ENCODE peak calls at places on chromosomes 6 and 20, in eight cellular contexts. B, M, N, Q, V, Z, P and L are unnamed samples.

GRCh38 chr6:155100087-155100486 is 105.0 kb downstream of the TIAM2 start:
- DNase-seq in P (peak; percentile 83), Z (no peak), B (no peak), N (peak; percentile 75), V (no peak), M (peak; percentile 57), Q (peak; percentile 67), L (no peak)

GRCh38 chr6:117494694-117495318 is 12.3 kb downstream of the DCBLD1 start:
- DNase-seq in V (no peak), M (no peak), Q (no peak), P (no peak), B (no peak), Z (no peak), N (no peak), L (no peak)

GRCh38 chr6:108118791-108119211 is 44.3 kb upstream of the OSTM1 start:
- DNase-seq in Z (no peak), Q (no peak), B (no peak), N (no peak), V (no peak), M (no peak), P (no peak), L (peak; percentile 34)

GRCh38 chr6:170152989-170153388 is 137.9 kb downstream of the DLL1 start:
- DNase-seq in M (no peak), P (peak; percentile 85), B (no peak), Q (peak; percentile 58), V (peak; percentile 57), Z (no peak), N (no peak), L (no peak)

GRCh38 chr6:164417537-164417936 is 891.9 kb downstream of the C6orf118 start:
- DNase-seq in Z (no peak), N (no peak), P (no peak), M (no peak), V (no peak), Q (no peak), B (no peak), L (no peak)

GRCh38 chr6:159125977-159126376 is 43.2 kb upstream of the FNDC1 start:
- DNase-seq in N (no peak), Z (no peak), B (no peak), V (no peak), P (no peak), M (peak; percentile 72), Q (peak; percentile 88), L (no peak)

GRCh38 chr20:50099121-50099520 is 13.8 kb downstream of the UBE2V1 start:
- DNase-seq in V (no peak), N (no peak), P (no peak), B (no peak), M (no peak), Z (no peak), Q (no peak), L (no peak)

GRCh38 chr20:40251284-40251932 is 437.6 kb downstream of the MAFB start:
- DNase-seq in M (no peak), Q (no peak), N (no peak), Z (no peak), V (no peak), B (no peak), P (no peak), L (peak; percentile 42)

GRCh38 chr6:158111987-158112386 is 56.1 kb downstream of the SERAC1 start:
- DNase-seq in B (no peak), N (no peak), Q (no peak), P (no peak), Z (no peak), M (no peak), V (no peak), L (no peak)

GRCh38 chr6:55919909-55920308 is 44.5 kb upstream of the BMP5 start:
- DNase-seq in V (no peak), N (no peak), Z (no peak), M (no peak), Q (no peak), P (no peak), B (no peak), L (no peak)

GRCh38 chr6:128932061-128932460 is 49.1 kb downstream of the LAMA2 start:
- DNase-seq in Z (no peak), V (no peak), N (no peak), P (no peak), B (no peak), M (no peak), Q (no peak), L (no peak)

GRCh38 chr6:124131259-124131658 is 327.6 kb downstream of the NKAIN2 start:
- DNase-seq in B (no peak), M (no peak), N (no peak), P (no peak), Q (no peak), Z (no peak), V (no peak), L (no peak)

GRCh38 chr6:160767647-160768019 is 65.6 kb downstream of the PLG start:
- DNase-seq in P (no peak), V (no peak), Q (no peak), B (no peak), Z (no peak), N (no peak), M (no peak), L (no peak)

GRCh38 chr6:31402324-31403282 is 792 bp upstream of the MICA start:
- DNase-seq in Z (no peak), P (peak; percentile 37), N (peak; percentile 76), V (no peak), Q (no peak), M (no peak), B (peak; percentile 72), L (no peak)

GRCh38 chr20:7967199-7967844 is 27.1 kb upstream of the HAO1 start:
- DNase-seq in N (no peak), P (no peak), M (no peak), Z (no peak), B (no peak), Q (no peak), V (no peak), L (no peak)

GRCh38 chr20:16918366-16918765 is 170.2 kb downstream of the OTOR start:
- DNase-seq in M (no peak), P (no peak), Q (no peak), V (no peak), B (no peak), N (no peak), Z (no peak), L (no peak)

GRCh38 chr6:23797041-23797440 is 329.0 kb upstream of the NRSN1 start:
- DNase-seq in N (no peak), M (no peak), P (no peak), Q (no peak), V (no peak), B (no peak), Z (no peak), L (no peak)

GRCh38 chr6:53686541-53686940 is 21.0 kb upstream of the KLHL31 start:
- DNase-seq in B (no peak), Q (peak; percentile 69), Z (no peak), N (no peak), P (no peak), V (no peak), M (peak; percentile 48), L (no peak)

GRCh38 chr6:145155873-145156782 is 579.2 kb downstream of the EPM2A start:
- DNase-seq in B (no peak), Q (no peak), V (no peak), Z (no peak), M (no peak), N (no peak), P (no peak), L (no peak)

GRCh38 chr6:31769684-31770371 is 7.3 kb downstream of the VWA7 start:
- DNase-seq in B (peak; percentile 79), V (peak; percentile 42), N (peak; percentile 80), P (peak; percentile 89), Z (no peak), M (peak; percentile 67), Q (peak; percentile 77), L (no peak)

GRCh38 chr6:111254779-111255166 is 167.5 kb downstream of the SLC16A10 start:
- DNase-seq in N (no peak), V (no peak), P (no peak), Z (no peak), B (no peak), M (no peak), Q (no peak), L (no peak)

GRCh38 chr6:111256646-111257045 is 169.3 kb downstream of the SLC16A10 start:
- DNase-seq in B (no peak), V (no peak), M (no peak), N (no peak), Z (no peak), P (no peak), Q (no peak), L (no peak)

GRCh38 chr6:111259089-111259831 is 172.0 kb downstream of the SLC16A10 start:
- DNase-seq in M (peak; percentile 99), V (peak; percentile 99), P (peak; percentile 100), B (peak; percentile 98), N (peak; percentile 99), Q (peak; percentile 99), Z (peak; percentile 99), L (peak; percentile 99)

GRCh38 chr6:111260570-111261298 is 173.4 kb downstream of the SLC16A10 start:
- DNase-seq in N (no peak), M (no peak), Z (no peak), P (no peak), V (no peak), Q (no peak), B (no peak), L (no peak)

DNA sequence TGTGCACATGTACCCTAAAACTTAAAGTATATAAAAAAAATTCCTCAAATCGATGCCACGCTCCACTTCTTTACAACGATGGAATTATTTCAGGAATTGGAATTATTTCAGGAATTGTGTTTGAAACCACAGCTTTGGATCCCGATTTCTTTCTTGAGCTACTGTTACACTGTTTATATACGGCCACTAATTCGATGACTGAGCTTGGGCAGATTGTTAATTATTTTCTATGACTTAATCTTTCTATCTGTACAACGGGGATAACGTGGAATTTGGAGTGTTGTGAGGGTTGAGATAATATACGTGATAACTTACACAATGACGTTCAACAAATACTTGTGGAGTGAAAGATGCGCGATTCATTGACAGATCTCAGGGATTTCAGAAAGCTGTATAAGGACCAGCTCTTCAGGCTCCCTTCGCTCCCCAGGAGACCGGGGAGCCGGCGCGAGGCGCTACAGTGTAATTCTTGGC is 171.3 kb downstream of the SLC16A10 start:
- DNase-seq in Z (no peak), P (no peak), N (no peak), V (no peak), Q (no peak), B (no peak), M (no peak), L (no peak)
- H3K4me3 ChIP-seq in Z (peak overlapping the region; percentile 39), P (peak overlapping the region; percentile 75), N (no peak overlapping the region), V (no peak overlapping the region), Q (peak overlapping the region; percentile 54), B (peak overlapping the region; percentile 82), M (no peak overlapping the region), L (peak overlapping the region; percentile 88)

GRCh38 chr20:25020345-25020744 is 27.8 kb upstream of the APMAP start:
- DNase-seq in Q (peak; percentile 7), V (no peak), B (no peak), P (no peak), N (peak; percentile 15), M (peak; percentile 8), Z (no peak), L (no peak)
- H3K36me3 ChIP-seq in Q (no peaks in the 10 kb centered on the region), V (no peaks in the 10 kb centered on the region), B (peaks cover 42% of the 10 kb centered on the region), P (peaks cover 12% of the 10 kb centered on the region), N (peaks cover 26% of the 10 kb centered on the region), M (peaks cover 6% of the 10 kb centered on the region), Z (peaks cover 8% of the 10 kb centered on the region), L (peaks cover 67% of the 10 kb centered on the region)

GRCh38 chr20:63433351-63433750 is 39.1 kb downstream of the KCNQ2 start:
- DNase-seq in Z (no peak), B (no peak), N (no peak), M (no peak), Q (no peak), P (no peak), V (no peak), L (no peak)
- TF ChIP-seq POLR2A in Z (no peak), B (no peak), N (no peak), M (no peak), Q (no peak), P (no peak), V (no peak), L (no peak)

GRCh38 chr6:136429264-136429663 is 121.0 kb downstream of the MAP7 start:
- DNase-seq in M (no peak), Q (no peak), N (no peak), V (no peak), P (no peak), Z (no peak), B (no peak), L (no peak)
- H3K4me3 ChIP-seq in M (no peak overlapping the region), Q (no peak overlapping the region), N (no peak overlapping the region), V (no peak overlapping the region), P (no peak overlapping the region), Z (no peak overlapping the region), B (no peak overlapping the region), L (no peak overlapping the region)